ENCODE peak calls at places on chromosomes 7 and 10, in ten cellular contexts. One of them, this sample, is unnamed.

GRCh38 chr10:90865400-90865799 is 6.4 kb upstream of the RPP30 start:
- DNase-seq in activated naive CD8-positive, alpha-beta T cell treated with anti-CD3 and anti-CD28 coated beads, Interleukin-2, amount 50 U/mL, for 24 hours: no peak
- DNase-seq in neural progenitor cell: no peak
- DNase-seq in dorsolateral prefrontal cortex: no peak
- DNase-seq in ACHN: peak
- DNase-seq in NCI-H2081 treated with DMSO at 0.1 percent for 48 hours: no peak
- DNase-seq in heart left ventricle: no peak
- DNase-seq in amygdala: no peak
- DNase-seq in stimulated activated CD8-positive, alpha-beta memory T cell treated with anti-CD3 and anti-CD28 coated beads, Interleukin-2, amount 100 ng/mL, for 48 hours: no peak
- DNase-seq in astrocyte of the hippocampus: no peak
- DNase-seq in this sample: no peak

GRCh38 chr10:72665925-72666324 is 26.0 kb upstream of the MCU start:
- DNase-seq in activated naive CD8-positive, alpha-beta T cell treated with anti-CD3 and anti-CD28 coated beads, Interleukin-2, amount 50 U/mL, for 24 hours: no peak
- DNase-seq in neural progenitor cell: no peak
- DNase-seq in dorsolateral prefrontal cortex: no peak
- DNase-seq in ACHN: no peak
- DNase-seq in NCI-H2081 treated with DMSO at 0.1 percent for 48 hours: no peak
- DNase-seq in heart left ventricle: no peak
- DNase-seq in amygdala: no peak
- DNase-seq in stimulated activated CD8-positive, alpha-beta memory T cell treated with anti-CD3 and anti-CD28 coated beads, Interleukin-2, amount 100 ng/mL, for 48 hours: no peak
- DNase-seq in astrocyte of the hippocampus: no peak
- DNase-seq in this sample: no peak

GRCh38 chr10:106560925-106561640 is 603.4 kb downstream of the SORCS1 start:
- DNase-seq in activated naive CD8-positive, alpha-beta T cell treated with anti-CD3 and anti-CD28 coated beads, Interleukin-2, amount 50 U/mL, for 24 hours: no peak
- DNase-seq in neural progenitor cell: no peak
- DNase-seq in dorsolateral prefrontal cortex: no peak
- DNase-seq in ACHN: no peak
- DNase-seq in NCI-H2081 treated with DMSO at 0.1 percent for 48 hours: no peak
- DNase-seq in heart left ventricle: no peak
- DNase-seq in amygdala: no peak
- DNase-seq in stimulated activated CD8-positive, alpha-beta memory T cell treated with anti-CD3 and anti-CD28 coated beads, Interleukin-2, amount 100 ng/mL, for 48 hours: no peak
- DNase-seq in astrocyte of the hippocampus: peak
- DNase-seq in this sample: no peak

GRCh38 chr10:103042908-103043307 is 124.8 kb downstream of the CNNM2 start:
- DNase-seq in activated naive CD8-positive, alpha-beta T cell treated with anti-CD3 and anti-CD28 coated beads, Interleukin-2, amount 50 U/mL, for 24 hours: no peak
- DNase-seq in neural progenitor cell: no peak
- DNase-seq in dorsolateral prefrontal cortex: no peak
- DNase-seq in ACHN: no peak
- DNase-seq in NCI-H2081 treated with DMSO at 0.1 percent for 48 hours: no peak
- DNase-seq in heart left ventricle: no peak
- DNase-seq in amygdala: no peak
- DNase-seq in stimulated activated CD8-positive, alpha-beta memory T cell treated with anti-CD3 and anti-CD28 coated beads, Interleukin-2, amount 100 ng/mL, for 48 hours: no peak
- DNase-seq in astrocyte of the hippocampus: no peak
- DNase-seq in this sample: no peak

GRCh38 chr7:3673524-3673923 is 372.5 kb downstream of the SDK1 start:
- DNase-seq in activated naive CD8-positive, alpha-beta T cell treated with anti-CD3 and anti-CD28 coated beads, Interleukin-2, amount 50 U/mL, for 24 hours: peak
- DNase-seq in neural progenitor cell: peak
- DNase-seq in dorsolateral prefrontal cortex: no peak
- DNase-seq in ACHN: peak
- DNase-seq in NCI-H2081 treated with DMSO at 0.1 percent for 48 hours: no peak
- DNase-seq in heart left ventricle: no peak
- DNase-seq in amygdala: peak
- DNase-seq in stimulated activated CD8-positive, alpha-beta memory T cell treated with anti-CD3 and anti-CD28 coated beads, Interleukin-2, amount 100 ng/mL, for 48 hours: peak
- DNase-seq in astrocyte of the hippocampus: peak
- DNase-seq in this sample: peak

GRCh38 chr10:42783181-42783549 is 570 bp downstream of the BMS1 start:
- DNase-seq in activated naive CD8-positive, alpha-beta T cell treated with anti-CD3 and anti-CD28 coated beads, Interleukin-2, amount 50 U/mL, for 24 hours: peak
- DNase-seq in neural progenitor cell: peak
- DNase-seq in dorsolateral prefrontal cortex: peak
- DNase-seq in ACHN: peak
- DNase-seq in NCI-H2081 treated with DMSO at 0.1 percent for 48 hours: peak
- DNase-seq in heart left ventricle: no peak
- DNase-seq in amygdala: no peak
- DNase-seq in stimulated activated CD8-positive, alpha-beta memory T cell treated with anti-CD3 and anti-CD28 coated beads, Interleukin-2, amount 100 ng/mL, for 48 hours: no peak
- DNase-seq in astrocyte of the hippocampus: peak
- DNase-seq in this sample: no peak

GRCh38 chr10:35885076-35885475 is 243.0 kb upstream of the FZD8 start:
- DNase-seq in activated naive CD8-positive, alpha-beta T cell treated with anti-CD3 and anti-CD28 coated beads, Interleukin-2, amount 50 U/mL, for 24 hours: no peak
- DNase-seq in neural progenitor cell: peak
- DNase-seq in dorsolateral prefrontal cortex: no peak
- DNase-seq in ACHN: no peak
- DNase-seq in NCI-H2081 treated with DMSO at 0.1 percent for 48 hours: no peak
- DNase-seq in heart left ventricle: no peak
- DNase-seq in amygdala: no peak
- DNase-seq in stimulated activated CD8-positive, alpha-beta memory T cell treated with anti-CD3 and anti-CD28 coated beads, Interleukin-2, amount 100 ng/mL, for 48 hours: no peak
- DNase-seq in astrocyte of the hippocampus: no peak
- DNase-seq in this sample: no peak

GRCh38 chr10:132961864-132962622 is 19.7 kb upstream of the CFAP46 start:
- DNase-seq in activated naive CD8-positive, alpha-beta T cell treated with anti-CD3 and anti-CD28 coated beads, Interleukin-2, amount 50 U/mL, for 24 hours: peak
- DNase-seq in neural progenitor cell: peak
- DNase-seq in dorsolateral prefrontal cortex: peak
- DNase-seq in ACHN: peak
- DNase-seq in NCI-H2081 treated with DMSO at 0.1 percent for 48 hours: no peak
- DNase-seq in heart left ventricle: peak
- DNase-seq in amygdala: no peak
- DNase-seq in stimulated activated CD8-positive, alpha-beta memory T cell treated with anti-CD3 and anti-CD28 coated beads, Interleukin-2, amount 100 ng/mL, for 48 hours: peak
- DNase-seq in astrocyte of the hippocampus: peak
- DNase-seq in this sample: no peak

GRCh38 chr10:12980713-12981306 is 20.7 kb downstream of the CCDC3 start:
- DNase-seq in activated naive CD8-positive, alpha-beta T cell treated with anti-CD3 and anti-CD28 coated beads, Interleukin-2, amount 50 U/mL, for 24 hours: no peak
- DNase-seq in neural progenitor cell: no peak
- DNase-seq in dorsolateral prefrontal cortex: no peak
- DNase-seq in ACHN: no peak
- DNase-seq in NCI-H2081 treated with DMSO at 0.1 percent for 48 hours: no peak
- DNase-seq in heart left ventricle: no peak
- DNase-seq in amygdala: no peak
- DNase-seq in stimulated activated CD8-positive, alpha-beta memory T cell treated with anti-CD3 and anti-CD28 coated beads, Interleukin-2, amount 100 ng/mL, for 48 hours: no peak
- DNase-seq in astrocyte of the hippocampus: no peak
- DNase-seq in this sample: no peak

GRCh38 chr10:23793577-23793976 is 354.7 kb downstream of the OTUD1 start:
- DNase-seq in activated naive CD8-positive, alpha-beta T cell treated with anti-CD3 and anti-CD28 coated beads, Interleukin-2, amount 50 U/mL, for 24 hours: no peak
- DNase-seq in neural progenitor cell: no peak
- DNase-seq in dorsolateral prefrontal cortex: no peak
- DNase-seq in ACHN: no peak
- DNase-seq in NCI-H2081 treated with DMSO at 0.1 percent for 48 hours: no peak
- DNase-seq in heart left ventricle: no peak
- DNase-seq in amygdala: no peak
- DNase-seq in stimulated activated CD8-positive, alpha-beta memory T cell treated with anti-CD3 and anti-CD28 coated beads, Interleukin-2, amount 100 ng/mL, for 48 hours: no peak
- DNase-seq in astrocyte of the hippocampus: no peak
- DNase-seq in this sample: no peak

GRCh38 chr7:70595741-70596574 is 536.0 kb upstream of the GALNT17 start:
- DNase-seq in activated naive CD8-positive, alpha-beta T cell treated with anti-CD3 and anti-CD28 coated beads, Interleukin-2, amount 50 U/mL, for 24 hours: peak
- DNase-seq in neural progenitor cell: peak
- DNase-seq in dorsolateral prefrontal cortex: no peak
- DNase-seq in ACHN: no peak
- DNase-seq in NCI-H2081 treated with DMSO at 0.1 percent for 48 hours: no peak
- DNase-seq in heart left ventricle: no peak
- DNase-seq in amygdala: no peak
- DNase-seq in stimulated activated CD8-positive, alpha-beta memory T cell treated with anti-CD3 and anti-CD28 coated beads, Interleukin-2, amount 100 ng/mL, for 48 hours: peak
- DNase-seq in astrocyte of the hippocampus: peak
- DNase-seq in this sample: no peak

GRCh38 chr7:113270790-113271189 is 152.4 kb upstream of the SMIM30 start:
- DNase-seq in activated naive CD8-positive, alpha-beta T cell treated with anti-CD3 and anti-CD28 coated beads, Interleukin-2, amount 50 U/mL, for 24 hours: no peak
- DNase-seq in neural progenitor cell: no peak
- DNase-seq in dorsolateral prefrontal cortex: no peak
- DNase-seq in ACHN: no peak
- DNase-seq in NCI-H2081 treated with DMSO at 0.1 percent for 48 hours: no peak
- DNase-seq in heart left ventricle: no peak
- DNase-seq in amygdala: no peak
- DNase-seq in stimulated activated CD8-positive, alpha-beta memory T cell treated with anti-CD3 and anti-CD28 coated beads, Interleukin-2, amount 100 ng/mL, for 48 hours: no peak
- DNase-seq in astrocyte of the hippocampus: no peak
- DNase-seq in this sample: no peak

GRCh38 chr10:20551761-20552160 is 345.4 kb downstream of the NEBL start:
- DNase-seq in activated naive CD8-positive, alpha-beta T cell treated with anti-CD3 and anti-CD28 coated beads, Interleukin-2, amount 50 U/mL, for 24 hours: no peak
- DNase-seq in neural progenitor cell: no peak
- DNase-seq in dorsolateral prefrontal cortex: no peak
- DNase-seq in ACHN: no peak
- DNase-seq in NCI-H2081 treated with DMSO at 0.1 percent for 48 hours: no peak
- DNase-seq in heart left ventricle: no peak
- DNase-seq in amygdala: no peak
- DNase-seq in stimulated activated CD8-positive, alpha-beta memory T cell treated with anti-CD3 and anti-CD28 coated beads, Interleukin-2, amount 100 ng/mL, for 48 hours: no peak
- DNase-seq in astrocyte of the hippocampus: no peak
- DNase-seq in this sample: no peak

GRCh38 chr10:4354382-4354812 is 471.6 kb upstream of the AKR1E2 start:
- DNase-seq in activated naive CD8-positive, alpha-beta T cell treated with anti-CD3 and anti-CD28 coated beads, Interleukin-2, amount 50 U/mL, for 24 hours: no peak
- DNase-seq in neural progenitor cell: no peak
- DNase-seq in dorsolateral prefrontal cortex: no peak
- DNase-seq in ACHN: peak
- DNase-seq in NCI-H2081 treated with DMSO at 0.1 percent for 48 hours: no peak
- DNase-seq in heart left ventricle: no peak
- DNase-seq in amygdala: no peak
- DNase-seq in stimulated activated CD8-positive, alpha-beta memory T cell treated with anti-CD3 and anti-CD28 coated beads, Interleukin-2, amount 100 ng/mL, for 48 hours: no peak
- DNase-seq in astrocyte of the hippocampus: peak
- DNase-seq in this sample: no peak

GRCh38 chr10:77264107-77264506 is 373.5 kb downstream of the KCNMA1 start:
- DNase-seq in activated naive CD8-positive, alpha-beta T cell treated with anti-CD3 and anti-CD28 coated beads, Interleukin-2, amount 50 U/mL, for 24 hours: peak
- DNase-seq in neural progenitor cell: no peak
- DNase-seq in dorsolateral prefrontal cortex: no peak
- DNase-seq in ACHN: no peak
- DNase-seq in NCI-H2081 treated with DMSO at 0.1 percent for 48 hours: no peak
- DNase-seq in heart left ventricle: no peak
- DNase-seq in amygdala: no peak
- DNase-seq in stimulated activated CD8-positive, alpha-beta memory T cell treated with anti-CD3 and anti-CD28 coated beads, Interleukin-2, amount 100 ng/mL, for 48 hours: peak
- DNase-seq in astrocyte of the hippocampus: no peak
- DNase-seq in this sample: no peak

GRCh38 chr10:95758351-95759025 is 2.5 kb downstream of the ENTPD1 start:
- DNase-seq in activated naive CD8-positive, alpha-beta T cell treated with anti-CD3 and anti-CD28 coated beads, Interleukin-2, amount 50 U/mL, for 24 hours: no peak
- DNase-seq in neural progenitor cell: no peak
- DNase-seq in dorsolateral prefrontal cortex: no peak
- DNase-seq in ACHN: no peak
- DNase-seq in NCI-H2081 treated with DMSO at 0.1 percent for 48 hours: no peak
- DNase-seq in heart left ventricle: no peak
- DNase-seq in amygdala: no peak
- DNase-seq in stimulated activated CD8-positive, alpha-beta memory T cell treated with anti-CD3 and anti-CD28 coated beads, Interleukin-2, amount 100 ng/mL, for 48 hours: no peak
- DNase-seq in astrocyte of the hippocampus: no peak
- DNase-seq in this sample: no peak

GRCh38 chr7:89316584-89316983 is 521.0 kb upstream of the TEX47 start:
- DNase-seq in activated naive CD8-positive, alpha-beta T cell treated with anti-CD3 and anti-CD28 coated beads, Interleukin-2, amount 50 U/mL, for 24 hours: no peak
- DNase-seq in neural progenitor cell: no peak
- DNase-seq in dorsolateral prefrontal cortex: no peak
- DNase-seq in ACHN: no peak
- DNase-seq in NCI-H2081 treated with DMSO at 0.1 percent for 48 hours: no peak
- DNase-seq in heart left ventricle: no peak
- DNase-seq in amygdala: no peak
- DNase-seq in stimulated activated CD8-positive, alpha-beta memory T cell treated with anti-CD3 and anti-CD28 coated beads, Interleukin-2, amount 100 ng/mL, for 48 hours: no peak
- DNase-seq in astrocyte of the hippocampus: no peak
- DNase-seq in this sample: no peak

GRCh38 chr10:48556713-48557112 is 48.2 kb downstream of the ARHGAP22 start:
- DNase-seq in activated naive CD8-positive, alpha-beta T cell treated with anti-CD3 and anti-CD28 coated beads, Interleukin-2, amount 50 U/mL, for 24 hours: no peak
- DNase-seq in neural progenitor cell: no peak
- DNase-seq in dorsolateral prefrontal cortex: no peak
- DNase-seq in ACHN: no peak
- DNase-seq in NCI-H2081 treated with DMSO at 0.1 percent for 48 hours: no peak
- DNase-seq in heart left ventricle: no peak
- DNase-seq in amygdala: no peak
- DNase-seq in stimulated activated CD8-positive, alpha-beta memory T cell treated with anti-CD3 and anti-CD28 coated beads, Interleukin-2, amount 100 ng/mL, for 48 hours: no peak
- DNase-seq in astrocyte of the hippocampus: no peak
- DNase-seq in this sample: no peak

GRCh38 chr7:106111671-106112117 is 418 bp downstream of the SYPL1 start:
- DNase-seq in activated naive CD8-positive, alpha-beta T cell treated with anti-CD3 and anti-CD28 coated beads, Interleukin-2, amount 50 U/mL, for 24 hours: peak
- DNase-seq in neural progenitor cell: peak
- DNase-seq in dorsolateral prefrontal cortex: no peak
- DNase-seq in ACHN: peak
- DNase-seq in NCI-H2081 treated with DMSO at 0.1 percent for 48 hours: no peak
- DNase-seq in heart left ventricle: peak
- DNase-seq in amygdala: no peak
- DNase-seq in stimulated activated CD8-positive, alpha-beta memory T cell treated with anti-CD3 and anti-CD28 coated beads, Interleukin-2, amount 100 ng/mL, for 48 hours: no peak
- DNase-seq in astrocyte of the hippocampus: no peak
- DNase-seq in this sample: no peak

GRCh38 chr7:155520114-155520513 is 26.2 kb downstream of the CNPY1 start:
- DNase-seq in activated naive CD8-positive, alpha-beta T cell treated with anti-CD3 and anti-CD28 coated beads, Interleukin-2, amount 50 U/mL, for 24 hours: no peak
- DNase-seq in neural progenitor cell: no peak
- DNase-seq in dorsolateral prefrontal cortex: no peak
- DNase-seq in ACHN: no peak
- DNase-seq in NCI-H2081 treated with DMSO at 0.1 percent for 48 hours: no peak
- DNase-seq in heart left ventricle: no peak
- DNase-seq in amygdala: no peak
- DNase-seq in stimulated activated CD8-positive, alpha-beta memory T cell treated with anti-CD3 and anti-CD28 coated beads, Interleukin-2, amount 100 ng/mL, for 48 hours: no peak
- DNase-seq in astrocyte of the hippocampus: no peak
- DNase-seq in this sample: no peak

GRCh38 chr7:34718867-34719266 is 60.8 kb downstream of the NPSR1 start:
- DNase-seq in activated naive CD8-positive, alpha-beta T cell treated with anti-CD3 and anti-CD28 coated beads, Interleukin-2, amount 50 U/mL, for 24 hours: no peak
- DNase-seq in neural progenitor cell: no peak
- DNase-seq in dorsolateral prefrontal cortex: no peak
- DNase-seq in ACHN: no peak
- DNase-seq in NCI-H2081 treated with DMSO at 0.1 percent for 48 hours: no peak
- DNase-seq in heart left ventricle: no peak
- DNase-seq in amygdala: no peak
- DNase-seq in stimulated activated CD8-positive, alpha-beta memory T cell treated with anti-CD3 and anti-CD28 coated beads, Interleukin-2, amount 100 ng/mL, for 48 hours: no peak
- DNase-seq in astrocyte of the hippocampus: peak
- DNase-seq in this sample: no peak

GRCh38 chr7:84722734-84723133 is 464.1 kb downstream of the SEMA3D start:
- DNase-seq in activated naive CD8-positive, alpha-beta T cell treated with anti-CD3 and anti-CD28 coated beads, Interleukin-2, amount 50 U/mL, for 24 hours: no peak
- DNase-seq in neural progenitor cell: no peak
- DNase-seq in dorsolateral prefrontal cortex: no peak
- DNase-seq in ACHN: no peak
- DNase-seq in NCI-H2081 treated with DMSO at 0.1 percent for 48 hours: no peak
- DNase-seq in heart left ventricle: no peak
- DNase-seq in amygdala: no peak
- DNase-seq in stimulated activated CD8-positive, alpha-beta memory T cell treated with anti-CD3 and anti-CD28 coated beads, Interleukin-2, amount 100 ng/mL, for 48 hours: no peak
- DNase-seq in astrocyte of the hippocampus: no peak
- DNase-seq in this sample: no peak

GRCh38 chr7:102434039-102434481 is 685 bp downstream of the ORAI2 start:
- DNase-seq in activated naive CD8-positive, alpha-beta T cell treated with anti-CD3 and anti-CD28 coated beads, Interleukin-2, amount 50 U/mL, for 24 hours: no peak
- DNase-seq in neural progenitor cell: no peak
- DNase-seq in dorsolateral prefrontal cortex: no peak
- DNase-seq in ACHN: no peak
- DNase-seq in NCI-H2081 treated with DMSO at 0.1 percent for 48 hours: no peak
- DNase-seq in heart left ventricle: no peak
- DNase-seq in amygdala: no peak
- DNase-seq in stimulated activated CD8-positive, alpha-beta memory T cell treated with anti-CD3 and anti-CD28 coated beads, Interleukin-2, amount 100 ng/mL, for 48 hours: no peak
- DNase-seq in astrocyte of the hippocampus: no peak
- DNase-seq in this sample: no peak

GRCh38 chr7:115085421-115085820 is 163.5 kb downstream of the MDFIC start:
- DNase-seq in activated naive CD8-positive, alpha-beta T cell treated with anti-CD3 and anti-CD28 coated beads, Interleukin-2, amount 50 U/mL, for 24 hours: no peak
- DNase-seq in neural progenitor cell: no peak
- DNase-seq in dorsolateral prefrontal cortex: no peak
- DNase-seq in ACHN: no peak
- DNase-seq in NCI-H2081 treated with DMSO at 0.1 percent for 48 hours: no peak
- DNase-seq in heart left ventricle: no peak
- DNase-seq in amygdala: no peak
- DNase-seq in stimulated activated CD8-positive, alpha-beta memory T cell treated with anti-CD3 and anti-CD28 coated beads, Interleukin-2, amount 100 ng/mL, for 48 hours: no peak
- DNase-seq in astrocyte of the hippocampus: no peak
- DNase-seq in this sample: no peak

GRCh38 chr10:75283150-75284096 is 47.7 kb upstream of the COMTD1 start:
- DNase-seq in activated naive CD8-positive, alpha-beta T cell treated with anti-CD3 and anti-CD28 coated beads, Interleukin-2, amount 50 U/mL, for 24 hours: no peak
- DNase-seq in neural progenitor cell: peak
- DNase-seq in dorsolateral prefrontal cortex: no peak
- DNase-seq in ACHN: no peak
- DNase-seq in NCI-H2081 treated with DMSO at 0.1 percent for 48 hours: peak
- DNase-seq in heart left ventricle: peak
- DNase-seq in amygdala: no peak
- DNase-seq in stimulated activated CD8-positive, alpha-beta memory T cell treated with anti-CD3 and anti-CD28 coated beads, Interleukin-2, amount 100 ng/mL, for 48 hours: no peak
- DNase-seq in astrocyte of the hippocampus: peak
- DNase-seq in this sample: peak

GRCh38 chr7:78301361-78301760 is 502.8 kb downstream of the PHTF2 start:
- DNase-seq in activated naive CD8-positive, alpha-beta T cell treated with anti-CD3 and anti-CD28 coated beads, Interleukin-2, amount 50 U/mL, for 24 hours: no peak
- DNase-seq in neural progenitor cell: no peak
- DNase-seq in dorsolateral prefrontal cortex: no peak
- DNase-seq in ACHN: peak
- DNase-seq in NCI-H2081 treated with DMSO at 0.1 percent for 48 hours: no peak
- DNase-seq in heart left ventricle: no peak
- DNase-seq in amygdala: no peak
- DNase-seq in stimulated activated CD8-positive, alpha-beta memory T cell treated with anti-CD3 and anti-CD28 coated beads, Interleukin-2, amount 100 ng/mL, for 48 hours: no peak
- DNase-seq in astrocyte of the hippocampus: peak
- DNase-seq in this sample: no peak

GRCh38 chr10:72980348-72980747 is 25.7 kb upstream of the PLA2G12B start:
- DNase-seq in activated naive CD8-positive, alpha-beta T cell treated with anti-CD3 and anti-CD28 coated beads, Interleukin-2, amount 50 U/mL, for 24 hours: no peak
- DNase-seq in neural progenitor cell: no peak
- DNase-seq in dorsolateral prefrontal cortex: no peak
- DNase-seq in ACHN: no peak
- DNase-seq in NCI-H2081 treated with DMSO at 0.1 percent for 48 hours: no peak
- DNase-seq in heart left ventricle: no peak
- DNase-seq in amygdala: no peak
- DNase-seq in stimulated activated CD8-positive, alpha-beta memory T cell treated with anti-CD3 and anti-CD28 coated beads, Interleukin-2, amount 100 ng/mL, for 48 hours: no peak
- DNase-seq in astrocyte of the hippocampus: no peak
- DNase-seq in this sample: no peak

GRCh38 chr10:33588974-33589600 is 254.6 kb upstream of the NRP1 start:
- DNase-seq in activated naive CD8-positive, alpha-beta T cell treated with anti-CD3 and anti-CD28 coated beads, Interleukin-2, amount 50 U/mL, for 24 hours: no peak
- DNase-seq in neural progenitor cell: no peak
- DNase-seq in dorsolateral prefrontal cortex: no peak
- DNase-seq in ACHN: no peak
- DNase-seq in NCI-H2081 treated with DMSO at 0.1 percent for 48 hours: no peak
- DNase-seq in heart left ventricle: no peak
- DNase-seq in amygdala: no peak
- DNase-seq in stimulated activated CD8-positive, alpha-beta memory T cell treated with anti-CD3 and anti-CD28 coated beads, Interleukin-2, amount 100 ng/mL, for 48 hours: no peak
- DNase-seq in astrocyte of the hippocampus: no peak
- DNase-seq in this sample: no peak